ENCODE peak calls at places on chromosomes 16 and 17, in nine cellular contexts. A is HL-60, B is stomach, K is GM23338, C is esophagus muscularis mucosa, M is prostate gland, F is breast epithelium, T is upper lobe of left lung, Y is Panc1. L is an unnamed sample.

GRCh38 chr16:89020925-89021595 is 44.1 kb upstream of the CBFA2T3 start:
- DNase-seq in F (no peak), M (no peak), K (no peak), Y (no peak), A (no peak), T (no peak), C (no peak), B (no peak), L (no peak)

GRCh38 chr16:55955845-55956244 is 80.7 kb upstream of the CES5A start:
- DNase-seq in Y (no peak), F (no peak), C (peak; percentile 77), B (no peak), M (no peak), K (no peak), A (no peak), T (no peak), L (no peak)

GRCh38 chr16:84505249-84506156 is 1.0 kb upstream of the MEAK7 start:
- DNase-seq in K (no peak), F (no peak), T (peak; percentile 76), M (no peak), Y (no peak), B (no peak), C (no peak), A (no peak), L (no peak)

GRCh38 chr16:84712138-84712671 is 12.4 kb downstream of the USP10 start:
- DNase-seq in Y (no peak), K (no peak), M (no peak), T (peak; percentile 27), A (no peak), C (no peak), F (no peak), B (no peak), L (no peak)

GRCh38 chr17:75524971-75525805 is at the start of gene LLGL2:
- DNase-seq in T (peak; percentile 97), B (peak; percentile 93), K (peak; percentile 93), A (peak; percentile 42), C (no peak), M (peak; percentile 89), F (peak; percentile 80), Y (no peak), L (no peak)

GRCh38 chr17:75103601-75104554 is 5.9 kb upstream of the ARMC7 start:
- DNase-seq in F (no peak), Y (no peak), M (no peak), A (no peak), B (no peak), T (no peak), C (no peak), K (no peak), L (no peak)

GRCh38 chr17:80233202-80233601 is 13.0 kb downstream of the SLC26A11 start:
- DNase-seq in B (no peak), F (no peak), Y (no peak), K (no peak), M (no peak), T (no peak), A (no peak), C (no peak), L (no peak)

GRCh38 chr17:35345445-35345925 is 27.9 kb downstream of the SLFN11 start:
- DNase-seq in T (peak; percentile 36), M (no peak), B (no peak), F (no peak), Y (no peak), C (no peak), A (no peak), K (peak; percentile 23), L (no peak)

GRCh38 chr17:19486351-19487008 is 47.2 kb upstream of the SLC47A1 start:
- DNase-seq in C (no peak), M (no peak), F (no peak), B (no peak), K (no peak), Y (no peak), T (peak; percentile 24), A (no peak), L (no peak)
- H3K27ac ChIP-seq in C (peak overlapping the region; percentile 51), M (no peak overlapping the region), F (peak overlapping the region; percentile 52), B (no peak overlapping the region), K (no peak overlapping the region), Y (no peak overlapping the region), T (no peak overlapping the region), A (no peak overlapping the region), L (peak overlapping the region; percentile 66)

GRCh38 chr17:71964559-71964958 is 156.3 kb upstream of the SOX9 start:
- DNase-seq in C (no peak), Y (no peak), M (no peak), T (no peak), K (no peak), F (no peak), B (no peak), A (no peak), L (no peak)

GRCh38 chr17:71963791-71964190 is 157.0 kb upstream of the SOX9 start:
- DNase-seq in C (no peak), T (no peak), B (no peak), M (no peak), F (no peak), A (no peak), K (no peak), Y (no peak), L (no peak)

GRCh38 chr17:71963341-71963740 is 157.5 kb upstream of the SOX9 start:
- DNase-seq in F (no peak), M (no peak), B (no peak), T (no peak), C (no peak), K (no peak), A (no peak), Y (no peak), L (no peak)

GRCh38 chr17:71959129-71959528 is 161.7 kb upstream of the SOX9 start:
- DNase-seq in Y (no peak), C (no peak), T (no peak), K (peak; percentile 17), M (no peak), A (no peak), B (no peak), F (no peak), L (no peak)
- TF ChIP-seq CTCF in Y (peak; percentile 65), C (no peak), T (no peak), K (peak; percentile 54), M (no peak), A (no peak), B (no peak), F (no peak), L (no peak)

GRCh38 chr17:32610027-32610650 is 123.3 kb downstream of the CDK5R1 start:
- DNase-seq in A (no peak), B (no peak), Y (no peak), T (no peak), F (no peak), M (no peak), C (no peak), K (no peak), L (no peak)
- TF ChIP-seq POLR2AphosphoS5 in A (no peak), B (no peak), Y (no peak), T (no peak), F (no peak), M (no peak), C (no peak), K (no peak), L (no peak)

DNA sequence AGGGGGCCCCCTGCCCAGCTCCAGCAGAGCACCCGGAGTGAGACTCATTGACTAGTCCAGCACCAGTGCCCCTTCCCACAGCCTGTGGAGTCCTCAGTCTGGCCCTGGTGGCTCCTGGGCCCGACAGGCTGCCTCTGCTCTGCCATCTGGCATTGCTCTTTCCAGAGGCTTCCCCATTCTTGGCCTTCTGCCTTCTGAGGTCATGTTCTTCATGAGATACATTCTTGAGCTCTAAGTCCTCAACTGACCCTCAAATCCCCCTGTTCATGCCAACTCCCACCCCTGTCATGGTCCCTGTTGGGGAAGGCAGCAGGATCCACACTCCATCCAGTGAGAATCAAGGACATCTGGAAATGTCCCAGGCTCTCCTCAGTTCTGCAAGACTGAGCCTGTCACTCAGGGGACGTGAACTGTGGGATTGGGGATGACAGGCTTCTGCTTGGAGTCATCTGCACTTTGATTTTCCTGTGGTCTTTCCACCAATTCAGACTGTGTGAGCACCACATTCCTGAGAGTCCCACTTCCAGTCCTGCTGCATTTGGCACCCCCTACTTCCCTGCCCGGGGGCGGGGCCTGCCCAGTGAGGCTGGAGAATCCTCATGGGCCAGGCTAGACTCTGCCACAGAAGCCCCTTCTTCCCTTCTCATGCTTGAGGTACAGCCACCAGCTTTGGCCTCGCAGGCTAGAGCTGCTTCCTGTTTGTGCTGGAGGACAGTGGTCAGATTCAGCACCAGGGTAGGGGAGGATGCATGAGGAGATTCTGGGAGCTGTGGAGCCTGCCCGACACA is 2.7 kb downstream of the TRPV2 start:
- DNase-seq in M (no peak), T (peak; percentile 62), A (no peak), F (no peak), C (no peak), Y (no peak), B (no peak), K (no peak), L (no peak)
- H3K27ac ChIP-seq in M (peak overlapping the region; percentile 53), T (peak overlapping the region; percentile 64), A (no peak overlapping the region), F (peak overlapping the region; percentile 57), C (peak overlapping the region; percentile 77), Y (no peak overlapping the region), B (peak overlapping the region; percentile 20), K (no peak overlapping the region), L (peak overlapping the region; percentile 91)

GRCh38 chr16:62253926-62254325 is 217.7 kb upstream of the CDH8 start:
- DNase-seq in Y (no peak), C (no peak), M (peak; percentile 15), T (no peak), F (peak; percentile 53), B (no peak), K (no peak), A (no peak), L (no peak)

GRCh38 chr16:62256406-62256805 is 220.2 kb upstream of the CDH8 start:
- DNase-seq in K (peak; percentile 67), A (no peak), T (no peak), B (no peak), Y (no peak), M (no peak), C (no peak), F (no peak), L (no peak)

GRCh38 chr16:62249069-62249468 is 212.8 kb upstream of the CDH8 start:
- DNase-seq in Y (no peak), M (no peak), T (no peak), C (no peak), B (no peak), K (peak; percentile 18), F (no peak), A (no peak), L (no peak)

DNA sequence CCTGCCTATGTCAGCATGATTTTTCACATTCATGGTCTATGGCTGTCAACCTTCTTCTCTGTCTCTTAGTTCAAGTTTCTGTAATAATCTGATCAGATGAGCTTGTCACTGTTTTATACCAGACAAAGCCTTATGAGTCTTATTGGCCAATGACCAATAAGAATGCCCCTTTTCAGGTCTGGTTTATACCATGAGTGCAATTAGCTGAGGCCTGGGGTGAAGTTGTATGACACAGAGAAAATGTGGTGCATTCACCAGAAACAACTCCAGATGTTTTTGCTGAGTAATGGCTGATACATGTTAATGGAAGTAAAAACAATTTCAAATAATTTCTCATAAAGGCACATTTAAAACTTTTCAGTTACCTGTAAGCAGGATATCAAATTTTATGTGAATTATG is 218.6 kb upstream of the CDH8 start:
- DNase-seq in K (no peak), A (no peak), M (no peak), B (no peak), F (no peak), C (no peak), Y (no peak), T (no peak), L (no peak)
- TF ChIP-seq CTCF in K (no peak), A (no peak), M (no peak), B (no peak), F (no peak), C (no peak), Y (no peak), T (no peak), L (no peak)

DNA sequence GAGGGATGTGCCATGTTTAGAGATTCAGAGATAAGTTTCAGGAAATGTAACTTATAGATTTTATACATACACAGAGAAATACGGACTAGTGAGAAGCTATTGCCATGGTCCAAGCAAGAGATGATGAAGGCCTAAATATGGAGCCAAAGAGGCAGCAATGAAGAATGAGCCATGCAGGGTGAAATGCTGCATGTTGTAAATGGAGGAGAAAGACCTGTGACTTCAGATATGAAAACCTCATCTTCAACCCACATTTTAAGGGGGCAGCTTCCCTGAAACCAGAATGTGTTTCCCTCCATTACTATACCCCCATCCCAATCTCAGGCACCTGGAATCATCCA is 2.9 kb downstream of the CCL2 start:
- DNase-seq in F (no peak), B (no peak), A (no peak), C (no peak), K (no peak), Y (no peak), T (no peak), M (no peak), L (no peak)
- TF ChIP-seq POLR2AphosphoS5 in F (no peak), B (no peak), A (no peak), C (no peak), K (no peak), Y (peak; percentile 25), T (no peak), M (no peak), L (no peak)

L was measured in vagina.